ENCODE peak calls at places on chromosomes 2 and 18, in seven cellular contexts. V is glomerular endothelial cell, Y is mammary epithelial cell, G is AG09309, F is A549, Z is T-helper 2 cell, B is left ventricle myocardium inferior. I is an unnamed sample.

GRCh38 chr18:74284501-74285004 is 7.2 kb downstream of the CYB5A start:
- DNase-seq in F (no peak), Y (no peak), Z (no peak), B (no peak), V (no peak), G (no peak), I (no peak)

GRCh38 chr2:176729706-176730569 is 460.7 kb downstream of the MTX2 start:
- DNase-seq in B (peak), Y (no peak), F (no peak), Z (no peak), V (peak), G (no peak), I (no peak)

GRCh38 chr2:210617732-210618330 is 61.4 kb downstream of the CPS1 start:
- DNase-seq in B (no peak), Z (no peak), G (no peak), Y (peak), F (peak), V (no peak), I (no peak)

GRCh38 chr2:237895544-237896506 is 36.4 kb downstream of the RAMP1 start:
- DNase-seq in F (no peak), Y (peak), Z (no peak), B (peak), V (no peak), G (no peak), I (peak)

GRCh38 chr2:69011611-69012157 is 1.3 kb upstream of the ANTXR1 start:
- DNase-seq in G (no peak), V (no peak), F (no peak), Y (no peak), Z (no peak), B (no peak), I (no peak)

GRCh38 chr2:181904022-181904632 is 12.6 kb downstream of the ITPRID2 start:
- DNase-seq in G (no peak), Z (no peak), F (peak), Y (no peak), V (no peak), B (no peak), I (no peak)

GRCh38 chr2:133360882-133361281 is 207.4 kb downstream of the NCKAP5 start:
- DNase-seq in B (no peak), Z (no peak), G (no peak), F (no peak), V (no peak), Y (no peak), I (no peak)

GRCh38 chr2:96397756-96398525 is 62.4 kb downstream of the NCAPH start:
- DNase-seq in G (no peak), Z (no peak), B (no peak), Y (no peak), F (no peak), V (no peak), I (no peak)

GRCh38 chr2:123040506-123040905 is 984.6 kb upstream of the CNTNAP5 start:
- DNase-seq in G (no peak), B (no peak), Z (no peak), V (no peak), Y (no peak), F (no peak), I (no peak)

GRCh38 chr18:51522338-51522737 is 324.9 kb upstream of the MEX3C start:
- DNase-seq in Y (no peak), B (no peak), F (no peak), V (no peak), G (no peak), Z (no peak), I (no peak)

GRCh38 chr2:57892920-57893319 is 153.7 kb upstream of the VRK2 start:
- DNase-seq in F (no peak), V (no peak), G (no peak), Z (no peak), B (no peak), Y (no peak), I (no peak)